ENCODE peak calls at places on chromosomes 4 and X, in four cellular contexts. F is keratinocyte, N is GM23248, U is endothelial cell of umbilical vein. O is an unnamed sample.

GRCh38 chr4:159296061-159296460 is 193.2 kb downstream of the RAPGEF2 start:
- DNase-seq in F (no peak), N (peak; percentile 70), U (peak; percentile 51), O (peak; percentile 62)

GRCh38 chr4:4859010-4859798 is at the start of gene MSX1:
- DNase-seq in F (no peak), N (peak; percentile 96), U (peak; percentile 73), O (peak; percentile 82)

GRCh38 chr4:13547563-13548041 is 3.3 kb upstream of the NKX3-2 start:
- DNase-seq in F (no peak), N (no peak), U (no peak), O (no peak)

GRCh38 chr4:128384091-128384520 is 96.5 kb upstream of the PGRMC2 start:
- DNase-seq in F (no peak), N (peak; percentile 62), U (no peak), O (no peak)

GRCh38 chrX:41148553-41148952 is 63.3 kb downstream of the USP9X start:
- DNase-seq in F (peak; percentile 9), N (peak; percentile 39), U (peak; percentile 62), O (peak; percentile 44)

GRCh38 chr4:122826000-122826595 is 533 bp upstream of the FGF2 start:
- DNase-seq in F (no peak), N (peak; percentile 87), U (peak; percentile 21), O (no peak)

GRCh38 chrX:103628386-103629290 is at the start of gene TCEAL1:
- DNase-seq in F (no peak), N (peak; percentile 63), U (peak; percentile 62), O (peak; percentile 16)

GRCh38 chr4:56666279-56666678 is 14.8 kb downstream of the HOPX start:
- DNase-seq in F (no peak), N (no peak), U (peak; percentile 61), O (no peak)

GRCh38 chr4:110119880-110120279 is 78.5 kb downstream of the ELOVL6 start:
- DNase-seq in F (no peak), N (peak; percentile 68), U (peak; percentile 40), O (peak; percentile 41)

GRCh38 chrX:79728421-79728820 is 286.1 kb upstream of the TBX22 start:
- DNase-seq in F (no peak), N (no peak), U (no peak), O (no peak)

GRCh38 chrX:16839224-16839851 is 30.8 kb downstream of the RBBP7 start:
- DNase-seq in F (no peak), N (no peak), U (no peak), O (no peak)

GRCh38 chr4:113375964-113376666 is 326.7 kb downstream of the ANK2 start:
- DNase-seq in F (no peak), N (no peak), U (no peak), O (no peak)

GRCh38 chrX:34521563-34521962 is 135.5 kb downstream of the TMEM47 start:
- DNase-seq in F (no peak), N (peak; percentile 6), U (peak; percentile 51), O (peak; percentile 21)

GRCh38 chrX:134849390-134849789 is 141.4 kb upstream of the SMIM10 start:
- DNase-seq in F (no peak), N (peak; percentile 52), U (no peak), O (peak; percentile 11)

GRCh38 chr4:180947421-180947820 is 1295.8 kb upstream of the TENM3 start:
- DNase-seq in F (no peak), N (peak; percentile 63), U (no peak), O (peak; percentile 39)

GRCh38 chr4:111849726-111850284 is 295.4 kb upstream of the FAM241A start:
- DNase-seq in F (no peak), N (peak; percentile 8), U (no peak), O (no peak)

GRCh38 chr4:182254381-182254780 is 11.2 kb downstream of the TENM3 start:
- DNase-seq in F (no peak), N (no peak), U (no peak), O (no peak)

GRCh38 chrX:110204986-110205385 is 112.9 kb downstream of the AMMECR1 start:
- DNase-seq in F (no peak), N (peak; percentile 78), U (no peak), O (peak; percentile 79)

GRCh38 chr4:73068496-73069337 is 799 bp downstream of the COX18 start:
- DNase-seq in F (no peak), N (peak; percentile 54), U (peak; percentile 78), O (peak; percentile 37)

GRCh38 chr4:113502476-113502875 is 259.1 kb downstream of the CAMK2D start:
- DNase-seq in F (peak; percentile 15), N (peak; percentile 58), U (no peak), O (peak; percentile 91)

GRCh38 chr4:86283341-86283740 is 76.5 kb downstream of the MAPK10 start:
- DNase-seq in F (no peak), N (no peak), U (no peak), O (no peak)

GRCh38 chr4:75895744-75896314 is 6.4 kb downstream of the PPEF2 start:
- DNase-seq in F (no peak), N (peak; percentile 21), U (peak; percentile 35), O (peak; percentile 11)

GRCh38 chrX:1475881-1476280 is 23.2 kb upstream of the ASMTL start:
- DNase-seq in F (no peak), N (no peak), U (no peak), O (no peak)

GRCh38 chr4:114281561-114281960 is 302.1 kb upstream of the ARSJ start:
- DNase-seq in F (no peak), N (peak; percentile 89), U (no peak), O (no peak)

GRCh38 chrX:83759872-83760271 is 101.1 kb upstream of the CYLC1 start:
- DNase-seq in F (no peak), N (peak; percentile 33), U (no peak), O (no peak)

DNA sequence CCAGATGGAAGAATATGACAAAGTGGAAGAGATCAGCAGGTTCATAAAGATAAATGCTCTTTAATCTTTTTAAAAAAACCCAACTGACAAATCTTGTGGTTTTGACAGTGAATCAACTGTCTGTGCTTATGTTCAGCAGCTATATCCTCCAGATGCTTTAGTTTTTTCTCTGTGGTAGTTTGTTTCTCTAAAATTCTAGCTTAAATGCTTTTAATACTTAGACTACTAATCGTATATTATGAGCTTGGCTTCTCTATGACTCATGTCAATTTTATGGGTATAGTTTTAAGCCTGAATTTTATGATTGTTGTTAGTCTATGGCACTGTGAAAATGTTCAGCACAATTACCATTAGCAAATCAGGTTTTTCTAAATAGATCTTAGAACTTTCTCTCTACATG is 13.0 kb downstream of the HHIP start:
- DNase-seq in F (no peak), N (no peak), U (no peak), O (peak; percentile 14)
- H3K4me3 ChIP-seq in F (no peak overlapping the region), N (no peak overlapping the region), U (no peak overlapping the region), O (no peak overlapping the region)

DNA sequence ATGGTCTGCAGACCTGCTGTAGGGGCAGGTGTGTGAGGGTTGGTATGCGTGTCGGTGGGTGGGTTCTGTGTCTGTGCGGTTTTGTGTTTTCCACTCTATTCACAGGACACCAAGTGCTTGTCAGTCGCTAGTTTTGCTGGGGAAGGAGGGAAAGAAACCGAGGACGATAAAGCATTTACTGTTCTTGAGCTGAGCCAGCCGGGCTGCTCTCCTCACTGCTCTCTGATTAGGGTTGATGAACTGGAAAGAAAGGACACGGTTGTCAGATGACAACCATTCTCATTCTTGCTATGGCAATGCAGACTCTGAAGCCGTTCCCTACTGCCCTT is 808 bp downstream of the EGFL6 start:
- DNase-seq in F (no peak), N (no peak), U (no peak), O (no peak)
- TF ChIP-seq EZH2 in F (no peak), N (no peak), U (no peak), O (peak; percentile 78)

DNA sequence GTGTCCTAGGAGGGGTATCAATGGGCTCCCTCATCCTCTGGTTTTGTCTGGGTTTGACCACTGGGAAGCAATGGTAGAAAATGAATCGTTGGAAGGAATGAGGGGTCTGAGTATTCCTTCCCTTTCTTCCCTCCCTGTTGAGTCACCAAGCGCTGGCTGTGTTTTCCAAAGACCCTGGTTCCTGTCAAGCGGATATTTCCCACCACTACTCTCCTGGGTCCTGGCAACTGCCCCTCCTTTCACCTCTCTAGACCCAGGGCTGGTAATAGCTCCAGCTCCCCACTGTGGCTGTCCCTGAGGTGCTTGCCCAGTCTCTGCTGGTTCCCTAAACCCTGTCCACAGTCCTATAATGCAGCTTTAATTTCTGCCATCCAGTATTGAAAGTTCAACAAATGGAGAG is 22.2 kb downstream of the SMIM43 start:
- DNase-seq in F (no peak), N (no peak), U (no peak), O (no peak)
- H2AFZ ChIP-seq in F (no peak overlapping the region), N (no peak overlapping the region), U (no peak overlapping the region), O (no peak overlapping the region)

DNA sequence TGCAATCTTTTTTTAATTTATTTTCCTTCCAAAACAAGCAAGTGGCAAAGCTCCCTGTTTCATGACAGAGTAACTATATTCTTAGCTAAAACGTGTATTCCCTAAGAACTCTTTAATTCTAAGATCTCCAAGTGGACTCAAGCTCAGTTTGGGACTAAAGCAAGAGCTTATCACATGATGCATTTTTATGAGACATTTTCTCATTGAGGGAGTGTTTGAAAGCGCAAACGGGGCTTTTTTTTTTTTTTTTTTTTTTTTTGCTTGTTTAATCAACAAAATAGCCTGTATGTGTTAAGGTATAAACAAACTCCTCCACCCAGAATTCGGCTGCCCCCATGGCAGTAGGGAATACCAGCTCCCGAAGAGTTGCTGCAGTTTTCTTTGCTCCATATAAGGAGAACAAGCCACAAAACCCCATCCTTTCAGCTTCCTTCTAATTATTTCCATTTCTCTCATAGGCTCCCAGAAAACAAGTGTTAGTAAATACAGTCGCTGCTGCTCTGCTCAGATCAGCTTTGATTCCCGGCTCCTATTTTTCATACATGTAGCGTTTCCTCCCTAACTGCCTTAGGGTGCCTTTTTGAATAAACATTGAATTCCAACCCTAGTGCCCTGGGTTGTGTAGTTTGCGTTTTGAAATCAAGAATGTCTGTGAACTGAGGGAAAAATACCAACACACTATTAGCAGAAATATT is 669 bp upstream of the PPARGC1A start:
- DNase-seq in F (no peak), N (no peak), U (no peak), O (no peak)
- H3K4me3 ChIP-seq in F (no peak overlapping the region), N (peak overlapping the region; percentile 73), U (no peak overlapping the region), O (no peak overlapping the region)

GRCh38 chr4:1168291-1169031 is 3.9 kb downstream of the SPON2 start:
- DNase-seq in F (no peak), N (no peak), U (no peak), O (no peak)

GRCh38 chr4:1169171-1169671 is 3.2 kb downstream of the SPON2 start:
- DNase-seq in F (no peak), N (no peak), U (no peak), O (no peak)

GRCh38 chr4:1166509-1167243 is 5.7 kb downstream of the SPON2 start:
- DNase-seq in F (no peak), N (no peak), U (no peak), O (no peak)

GRCh38 chr4:1169691-1170096 is 2.7 kb downstream of the SPON2 start:
- DNase-seq in F (no peak), N (no peak), U (no peak), O (no peak)

DNA sequence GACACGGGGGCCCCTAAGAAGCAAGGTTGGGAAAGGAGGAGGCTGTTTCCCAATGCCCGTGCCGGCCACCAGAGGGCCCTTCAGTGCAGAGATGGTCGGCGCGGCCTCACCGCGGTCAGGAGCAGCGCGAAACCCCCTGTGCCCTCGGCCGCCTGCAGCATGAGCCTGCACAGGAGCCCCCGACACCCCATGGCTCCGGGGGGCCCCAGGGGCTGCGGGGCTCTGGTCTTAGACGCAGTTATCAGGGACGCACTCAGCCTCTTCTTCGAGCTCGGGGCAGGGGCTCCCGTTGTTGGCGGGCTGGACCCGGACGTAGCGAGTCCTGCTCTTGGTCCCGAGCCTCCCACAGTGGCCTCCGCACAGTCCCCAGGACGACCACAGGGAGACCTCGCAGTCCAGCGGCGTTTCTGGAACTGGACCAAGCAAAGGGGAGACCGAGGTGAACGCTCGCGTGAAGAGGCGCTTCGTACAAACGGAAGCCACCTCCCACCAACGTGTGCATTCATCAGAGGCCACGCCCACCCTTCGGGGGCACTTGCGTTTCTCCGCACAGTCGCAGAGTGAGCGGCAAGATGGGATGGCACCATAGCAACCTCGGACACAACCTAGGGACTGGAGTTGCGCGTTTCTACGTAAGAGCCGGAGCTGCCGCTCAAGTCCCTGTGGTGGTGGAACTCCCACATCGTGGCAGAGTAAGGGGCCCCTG is 5.0 kb downstream of the SPON2 start:
- DNase-seq in F (peak; percentile 41), N (peak; percentile 93), U (peak; percentile 72), O (peak; percentile 31)
- TF ChIP-seq EZH2 in F (no peak), N (no peak), U (no peak), O (no peak)

O was measured in mammary epithelial cell.